ENCODE peak calls at places on chromosomes 1 and 21, in eight cellular contexts. D is astrocyte of the spinal cord; R is BJ; C is CD8-positive, alpha-beta T cell; Y is cardiac muscle cell; F is astrocyte; E is choroid plexus epithelial cell; I is hepatocyte. O is an unnamed sample.

GRCh38 chr1:102783487-102783886 is 324.8 kb downstream of the COL11A1 start:
- DNase-seq in D (no peak), R (no peak), C (no peak), Y (no peak), F (no peak), E (no peak), I (no peak), O (no peak)

GRCh38 chr21:29208044-29208665 is 77.7 kb downstream of the MAP3K7CL start:
- DNase-seq in D (no peak), R (no peak), C (no peak), Y (no peak), F (no peak), E (no peak), I (no peak), O (no peak)

GRCh38 chr1:177069489-177069888 is 95.0 kb downstream of the ASTN1 start:
- DNase-seq in D (peak), R (peak), C (no peak), Y (no peak), F (peak), E (peak), I (no peak), O (no peak)

GRCh38 chr21:43907751-43908150 is 42.7 kb downstream of the AGPAT3 start:
- DNase-seq in D (no peak), R (no peak), C (no peak), Y (no peak), F (no peak), E (no peak), I (no peak), O (no peak)

GRCh38 chr1:81549588-81550127 is 251.1 kb upstream of the ADGRL2 start:
- DNase-seq in D (peak), R (no peak), C (no peak), Y (peak), F (peak), E (peak), I (peak), O (no peak)

GRCh38 chr1:109198043-109198695 is 15.5 kb upstream of the SARS1 start:
- DNase-seq in D (peak), R (peak), C (no peak), Y (peak), F (peak), E (peak), I (peak), O (peak)

GRCh38 chr21:26043891-26044290 is 126.7 kb downstream of the APP start:
- DNase-seq in D (no peak), R (no peak), C (no peak), Y (no peak), F (no peak), E (no peak), I (no peak), O (no peak)

GRCh38 chr1:23555949-23556640 is 3.2 kb downstream of the ID3 start:
- DNase-seq in D (peak), R (peak), C (no peak), Y (peak), F (peak), E (peak), I (peak), O (no peak)

GRCh38 chr1:111488669-111489068 is 14.8 kb downstream of the ADORA3 start:
- DNase-seq in D (no peak), R (no peak), C (no peak), Y (no peak), F (no peak), E (no peak), I (no peak), O (no peak)

GRCh38 chr1:223331929-223332328 is 32.0 kb downstream of the SUSD4 start:
- DNase-seq in D (peak), R (no peak), C (no peak), Y (no peak), F (peak), E (peak), I (no peak), O (no peak)

GRCh38 chr21:31732538-31732864 is 583 bp upstream of the SCAF4 start:
- DNase-seq in D (peak), R (no peak), C (no peak), Y (no peak), F (no peak), E (no peak), I (no peak), O (no peak)

GRCh38 chr1:207015791-207016190 is 16.8 kb downstream of the C1orf116 start:
- DNase-seq in D (no peak), R (no peak), C (no peak), Y (no peak), F (no peak), E (no peak), I (no peak), O (no peak)

GRCh38 chr1:54328117-54328636 is 78.0 kb downstream of the SSBP3 start:
- DNase-seq in D (no peak), R (no peak), C (no peak), Y (no peak), F (no peak), E (peak), I (no peak), O (no peak)

GRCh38 chr1:160164121-160164520 is 12.7 kb downstream of the ATP1A4 start:
- DNase-seq in D (no peak), R (no peak), C (no peak), Y (no peak), F (no peak), E (no peak), I (no peak), O (no peak)

GRCh38 chr1:72283204-72284083 is 1.1 kb upstream of the NEGR1 start:
- DNase-seq in D (peak), R (peak), C (peak), Y (peak), F (peak), E (peak), I (peak), O (peak)

GRCh38 chr1:234879157-234880080 is 249.2 kb downstream of the TOMM20 start:
- DNase-seq in D (no peak), R (no peak), C (no peak), Y (peak), F (no peak), E (no peak), I (no peak), O (no peak)

GRCh38 chr1:62398377-62398776 is 38.5 kb upstream of the USP1 start:
- DNase-seq in D (peak), R (peak), C (no peak), Y (no peak), F (peak), E (peak), I (no peak), O (no peak)

GRCh38 chr1:173444757-173445156 is 32.4 kb upstream of the PRDX6 start:
- DNase-seq in D (no peak), R (no peak), C (no peak), Y (no peak), F (no peak), E (no peak), I (no peak), O (no peak)

GRCh38 chr1:25771246-25772114 is 28.5 kb upstream of the SELENON start:
- DNase-seq in D (no peak), R (no peak), C (no peak), Y (peak), F (peak), E (no peak), I (peak), O (no peak)

GRCh38 chr1:174946020-174946419 is 53.7 kb upstream of the CACYBP start:
- DNase-seq in D (no peak), R (no peak), C (no peak), Y (no peak), F (no peak), E (no peak), I (peak), O (no peak)

GRCh38 chr1:27366411-27367159 is at the start of gene MAP3K6:
- DNase-seq in D (peak), R (peak), C (no peak), Y (peak), F (peak), E (peak), I (peak), O (no peak)

GRCh38 chr1:85240659-85241058 is 18.8 kb downstream of the C1orf52 start:
- DNase-seq in D (no peak), R (no peak), C (no peak), Y (no peak), F (peak), E (no peak), I (no peak), O (no peak)
- TF ChIP-seq CTCF in D (no peak), R (no peak), C (no peak), Y (no peak), F (no peak), E (no peak), I (no peak), O (no peak)

GRCh38 chr1:220887868-220888664 is 8.8 kb downstream of the HLX start:
- DNase-seq in D (no peak), R (no peak), C (no peak), Y (no peak), F (no peak), E (no peak), I (no peak), O (no peak)
- H3K4me3 ChIP-seq in D (peak), R (no peak), C (no peak), Y (peak), F (no peak), E (no peak), I (no peak), O (peak)

GRCh38 chr21:36584980-36585940 is 105.3 kb upstream of the CLDN14 start:
- DNase-seq in D (no peak), R (no peak), C (no peak), Y (no peak), F (no peak), E (peak), I (no peak), O (no peak)
- TF ChIP-seq CTCF in D (peak), R (no peak), C (peak), Y (peak), F (no peak), E (peak), I (no peak), O (peak)

GRCh38 chr1:242890211-242890741 is 364.8 kb downstream of the CEP170 start:
- DNase-seq in D (peak), R (no peak), C (no peak), Y (peak), F (no peak), E (peak), I (peak), O (no peak)
- H3K4me3 ChIP-seq in D (no peak), R (no peak), C (no peak), Y (no peak), F (no peak), E (no peak), I (no peak), O (no peak)

GRCh38 chr1:86508583-86508969 is 38.3 kb upstream of the CLCA4 start:
- DNase-seq in D (no peak), R (no peak), C (no peak), Y (no peak), F (no peak), E (no peak), I (no peak), O (no peak)

GRCh38 chr1:86504895-86505625 is 36.3 kb downstream of the CLCA1 start:
- DNase-seq in D (no peak), R (no peak), C (no peak), Y (no peak), F (peak), E (peak), I (no peak), O (no peak)

GRCh38 chr1:86503477-86504129 is 34.9 kb downstream of the CLCA1 start:
- DNase-seq in D (no peak), R (no peak), C (no peak), Y (no peak), F (no peak), E (peak), I (peak), O (no peak)

GRCh38 chr1:86504130-86504479 is 35.4 kb downstream of the CLCA1 start:
- DNase-seq in D (peak), R (no peak), C (no peak), Y (peak), F (peak), E (peak), I (peak), O (no peak)

DNA sequence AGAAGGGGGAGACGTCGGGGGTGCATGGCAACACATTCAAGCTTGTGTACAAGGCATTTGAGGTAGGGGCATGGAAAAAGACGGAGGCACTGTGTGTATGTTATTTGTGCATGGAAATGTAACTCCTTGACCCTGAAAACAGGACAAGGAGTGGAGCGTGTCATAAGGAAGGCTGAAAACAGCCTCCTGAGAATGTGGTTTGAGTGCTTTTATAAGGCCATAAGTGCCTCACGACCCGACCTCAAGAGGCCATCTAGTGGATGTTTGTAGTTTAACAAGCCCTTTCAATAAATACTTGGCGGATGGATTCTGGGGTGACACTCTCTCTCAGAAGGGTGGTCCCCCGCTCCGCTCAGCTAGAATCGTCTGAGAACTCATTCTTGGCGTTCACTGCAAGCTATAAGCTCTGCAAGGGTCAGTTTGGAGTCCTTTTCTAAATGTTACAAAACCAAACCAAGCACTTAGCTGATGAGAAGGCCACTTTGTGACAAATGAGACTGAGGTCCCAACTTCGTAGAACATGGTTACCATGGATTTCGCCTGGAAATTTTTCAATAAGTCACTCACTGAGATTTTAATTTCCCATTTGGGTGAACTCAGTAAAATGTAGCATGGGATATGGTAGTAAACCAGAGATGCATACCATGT is 38.8 kb upstream of the CLCA4 start:
- DNase-seq in D (peak), R (no peak), C (no peak), Y (peak), F (no peak), E (peak), I (peak), O (no peak)
- TF ChIP-seq CTCF in D (peak), R (peak), C (peak), Y (peak), F (peak), E (peak), I (peak), O (peak)

DNA sequence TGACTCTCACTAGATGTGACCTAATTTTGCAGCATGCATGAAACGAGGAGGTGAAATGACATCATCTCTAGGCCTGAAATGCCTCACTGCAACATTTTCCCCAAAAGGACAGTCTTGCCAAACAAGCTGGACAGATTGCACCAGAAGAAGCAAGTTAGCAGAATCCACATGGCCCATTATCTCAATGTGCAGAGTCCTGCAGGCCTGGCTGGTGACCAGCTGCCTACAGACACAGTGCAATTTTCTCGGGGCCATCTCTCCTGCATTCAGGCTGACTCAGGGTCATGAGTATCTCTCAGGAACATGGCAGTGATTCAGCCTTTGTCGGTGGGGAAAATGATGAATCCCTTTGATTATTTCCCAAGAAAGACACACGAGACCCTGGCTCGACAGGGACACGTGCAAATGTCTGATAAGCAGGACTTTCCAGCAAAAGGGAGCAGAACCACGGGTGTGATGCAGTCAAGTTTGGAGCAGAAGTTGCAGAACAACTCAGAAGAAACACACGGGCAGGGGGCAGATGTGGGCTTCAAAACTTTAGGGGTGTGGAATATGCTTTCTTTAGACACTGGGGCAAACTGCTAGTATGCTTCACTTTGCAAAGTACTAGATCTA is 38.7 kb downstream of the TRIM67 start:
- DNase-seq in D (no peak), R (no peak), C (no peak), Y (no peak), F (peak), E (peak), I (peak), O (no peak)
- H3K4me3 ChIP-seq in D (no peak), R (no peak), C (no peak), Y (no peak), F (no peak), E (no peak), I (no peak), O (no peak)

GRCh38 chr1:92926873-92927272 is 34.4 kb downstream of the DIPK1A start:
- DNase-seq in D (no peak), R (no peak), C (no peak), Y (no peak), F (no peak), E (no peak), I (no peak), O (no peak)

GRCh38 chr1:92931691-92932090 is 29.6 kb downstream of the DIPK1A start:
- DNase-seq in D (no peak), R (no peak), C (no peak), Y (no peak), F (no peak), E (no peak), I (no peak), O (no peak)

GRCh38 chr1:92929461-92929860 is 31.8 kb downstream of the DIPK1A start:
- DNase-seq in D (no peak), R (no peak), C (no peak), Y (no peak), F (no peak), E (no peak), I (no peak), O (no peak)

GRCh38 chr1:92924501-92924900 is 36.8 kb downstream of the DIPK1A start:
- DNase-seq in D (no peak), R (no peak), C (no peak), Y (no peak), F (no peak), E (no peak), I (no peak), O (no peak)

DNA sequence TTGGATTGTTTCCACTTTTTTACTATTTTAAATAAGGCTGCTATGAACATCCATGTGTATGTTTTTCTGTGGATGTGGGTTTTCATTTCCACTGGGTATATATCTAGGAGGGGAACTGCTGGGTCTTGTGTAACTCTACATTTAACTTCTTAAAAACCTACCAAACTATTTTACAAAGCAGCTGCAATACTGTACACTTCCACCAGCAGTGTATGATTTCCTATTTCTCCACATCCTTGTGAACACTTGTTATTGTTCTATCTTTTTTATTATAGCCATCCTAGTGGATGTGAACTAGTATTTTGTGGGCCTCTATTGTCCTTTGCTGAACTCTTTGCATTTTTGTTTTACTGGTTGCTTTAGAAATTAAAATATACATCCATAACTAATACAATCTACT is 33.4 kb downstream of the DIPK1A start:
- DNase-seq in D (no peak), R (no peak), C (no peak), Y (no peak), F (no peak), E (no peak), I (no peak), O (no peak)
- TF ChIP-seq CTCF in D (no peak), R (no peak), C (no peak), Y (no peak), F (peak), E (no peak), I (no peak), O (peak)

O was measured in epithelial cell of proximal tubule.